ENCODE peak calls at places on chromosomes 12 and 14, in four cellular contexts. F is body of pancreas, V is nephron progenitor cell, O is cardiac fibroblast. P is an unnamed sample.

GRCh38 chr14:49634547-49635334 is at the start of gene DNAAF2:
- DNase-seq in F (peak; percentile 81), O (peak; percentile 79), V (peak; percentile 73), P (peak; percentile 76)

GRCh38 chr12:103855036-103855712 is 14.1 kb upstream of the NT5DC3 start:
- DNase-seq in F (no peak), O (peak; percentile 73), V (no peak), P (peak; percentile 55)

GRCh38 chr12:6868211-6869048 is 1.1 kb downstream of the TPI1 start:
- DNase-seq in V (no peak), O (peak; percentile 50), F (no peak), P (no peak)

GRCh38 chr12:120818416-120818815 is 85.7 kb downstream of the SPPL3 start:
- DNase-seq in O (no peak), F (no peak), V (no peak), P (no peak)

GRCh38 chr14:90541076-90541634 is 144.3 kb downstream of the CALM1 start:
- DNase-seq in F (no peak), V (no peak), O (no peak), P (no peak)

GRCh38 chr14:91350813-91351507 is 66.7 kb downstream of the CCDC88C start:
- DNase-seq in F (no peak), V (no peak), O (no peak), P (no peak)

GRCh38 chr14:90281261-90281660 is 24.9 kb downstream of the PSMC1 start:
- DNase-seq in V (no peak), O (peak; percentile 90), F (no peak), P (peak; percentile 72)

GRCh38 chr12:58413794-58414193 is 472.4 kb downstream of the ATP23 start:
- DNase-seq in F (no peak), O (peak; percentile 84), V (no peak), P (peak; percentile 83)

GRCh38 chr12:103495158-103495782 is 498 bp downstream of the C12orf42 start:
- DNase-seq in V (peak; percentile 71), F (peak; percentile 40), O (no peak), P (no peak)

GRCh38 chr14:99415496-99416281 is 65.0 kb downstream of the SETD3 start:
- DNase-seq in O (peak; percentile 89), V (peak; percentile 69), F (peak; percentile 65), P (peak; percentile 89)

GRCh38 chr12:90627180-90627896 is 327.6 kb downstream of the CCER1 start:
- DNase-seq in V (no peak), F (no peak), O (peak; percentile 62), P (peak; percentile 29)

GRCh38 chr12:98791406-98791805 is 146.3 kb downstream of the APAF1 start:
- DNase-seq in V (no peak), F (no peak), O (no peak), P (no peak)

GRCh38 chr14:35133542-35134328 is 11.4 kb downstream of the PRORP start:
- DNase-seq in V (no peak), F (no peak), O (no peak), P (peak; percentile 5)

GRCh38 chr14:30573203-30573814 is 14.4 kb downstream of the G2E3 start:
- DNase-seq in O (peak; percentile 80), V (no peak), F (no peak), P (peak; percentile 76)

GRCh38 chr14:28768549-28768870 is 1.9 kb downstream of the FOXG1 start:
- DNase-seq in V (no peak), F (no peak), O (no peak), P (no peak)

GRCh38 chr14:68977741-68978549 is 1.2 kb downstream of the ACTN1 start:
- DNase-seq in F (peak; percentile 68), O (peak; percentile 94), V (peak; percentile 69), P (peak; percentile 86)

GRCh38 chr12:116423053-116423452 is 136.1 kb upstream of the MAP1LC3B2 start:
- DNase-seq in O (peak; percentile 78), V (no peak), F (no peak), P (peak; percentile 91)

GRCh38 chr12:15699886-15700285 is 89.3 kb downstream of the EPS8 start:
- DNase-seq in V (no peak), O (peak; percentile 63), F (no peak), P (no peak)

GRCh38 chr12:118206107-118206412 is 70.1 kb downstream of the PEBP1 start:
- DNase-seq in O (peak; percentile 13), F (no peak), V (no peak), P (no peak)

GRCh38 chr14:74642011-74642410 is 30.0 kb upstream of the LTBP2 start:
- DNase-seq in O (no peak), V (no peak), F (no peak), P (no peak)

GRCh38 chr12:108255203-108255602 is 83.9 kb downstream of the CMKLR1 start:
- DNase-seq in F (no peak), O (no peak), V (no peak), P (no peak)

GRCh38 chr14:33952541-33952940 is 1.7 kb upstream of the EGLN3 start:
- DNase-seq in F (no peak), V (no peak), O (no peak), P (no peak)

GRCh38 chr14:22987291-22987690 is 4.9 kb upstream of the AJUBA start:
- DNase-seq in F (no peak), V (no peak), O (no peak), P (no peak)

GRCh38 chr12:78406776-78407335 is 457.7 kb upstream of the SYT1 start:
- DNase-seq in O (peak; percentile 41), V (no peak), F (no peak), P (peak; percentile 29)

GRCh38 chr12:19674437-19674836 is 235.1 kb downstream of the AEBP2 start:
- DNase-seq in F (no peak), V (no peak), O (no peak), P (no peak)

GRCh38 chr12:53221203-53222076 is 10.6 kb downstream of the RARG start:
- DNase-seq in V (peak; percentile 86), O (peak; percentile 48), F (peak; percentile 87), P (peak; percentile 47)

GRCh38 chr14:38405851-38406630 is 150.1 kb upstream of the CLEC14A start:
- DNase-seq in V (peak; percentile 5), O (peak; percentile 48), F (no peak), P (peak; percentile 54)

GRCh38 chr12:74490390-74491064 is 47.1 kb upstream of the ATXN7L3B start:
- DNase-seq in V (no peak), F (no peak), O (no peak), P (no peak)

GRCh38 chr12:11749943-11750690 is 100.6 kb downstream of the ETV6 start:
- DNase-seq in V (no peak), O (no peak), F (no peak), P (no peak)

GRCh38 chr12:60935981-60936761 is 1324.0 kb upstream of the USP15 start:
- DNase-seq in V (no peak), F (no peak), O (no peak), P (no peak)

GRCh38 chr12:69519871-69520270 is 49.7 kb downstream of the FRS2 start:
- DNase-seq in V (no peak), F (no peak), O (no peak), P (no peak)

GRCh38 chr14:82889701-82890100 is 1356.0 kb upstream of the SEL1L start:
- DNase-seq in V (no peak), O (no peak), F (no peak), P (no peak)
- TF ChIP-seq CTCF in V (no peak), O (no peak), F (no peak), P (no peak)

DNA sequence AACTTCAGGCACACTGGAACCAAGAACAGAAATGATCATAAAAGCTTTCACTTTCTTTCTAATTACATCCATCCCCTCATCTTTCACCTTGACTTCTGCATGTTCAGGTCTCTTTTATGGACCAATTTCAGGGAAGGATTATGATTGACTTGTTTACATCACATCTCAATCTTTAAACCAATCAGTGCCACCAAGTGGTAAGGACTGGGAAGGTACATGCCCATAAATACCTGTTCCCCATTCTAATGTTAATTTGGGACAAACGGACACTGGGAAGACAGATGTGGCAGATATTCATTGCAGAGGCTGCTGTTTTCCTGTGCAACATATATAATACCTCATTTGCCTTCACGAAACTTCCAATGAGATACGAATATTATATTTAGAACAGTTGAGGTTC is 978.1 kb downstream of the GALC start:
- DNase-seq in F (no peak), O (no peak), V (no peak), P (no peak)
- TF ChIP-seq CTCF in F (no peak), O (no peak), V (no peak), P (no peak)

GRCh38 chr12:88228720-88229119 is 86.6 kb downstream of the TMTC3 start:
- DNase-seq in V (no peak), O (no peak), F (no peak), P (no peak)
- TF ChIP-seq CTCF in V (no peak), O (no peak), F (no peak), P (no peak)

GRCh38 chr14:46451800-46452199 is 199.8 kb downstream of the RPL10L start:
- DNase-seq in F (no peak), V (no peak), O (no peak), P (no peak)
- TF ChIP-seq CTCF in F (no peak), V (no peak), O (no peak), P (no peak)